ENCODE peak calls at places on chromosomes 7 and 10, in ten cellular contexts. One of them, this sample, is unnamed.

GRCh38 chr10:44576715-44577191 is 191.9 kb upstream of the CXCL12 start:
- DNase-seq in GM12865: peak
- DNase-seq in activated gamma-delta T cell treated with Interleukin-2 at 50 U/mL for 16 hours: peak
- DNase-seq in neural progenitor cell: no peak
- DNase-seq in activated effector memory CD4-positive, alpha-beta T cell treated with anti-CD3 and anti-CD28 coated beads, Interleukin-2, amount 50 U/mL, for 16 hours: peak
- DNase-seq in Calu3: no peak
- DNase-seq in transverse colon: no peak
- DNase-seq in GOT3: no peak
- DNase-seq in astrocyte of the spinal cord: peak
- DNase-seq in astrocyte of the hippocampus: peak
- DNase-seq in this sample: no peak

GRCh38 chr10:20004087-20004523 is 187.9 kb downstream of the PLXDC2 start:
- DNase-seq in neural progenitor cell: no peak
- DNase-seq in transverse colon: peak
- DNase-seq in GM12865: peak
- DNase-seq in astrocyte of the spinal cord: peak
- DNase-seq in activated gamma-delta T cell treated with Interleukin-2 at 50 U/mL for 16 hours: no peak
- DNase-seq in Calu3: no peak
- DNase-seq in activated effector memory CD4-positive, alpha-beta T cell treated with anti-CD3 and anti-CD28 coated beads, Interleukin-2, amount 50 U/mL, for 16 hours: no peak
- DNase-seq in astrocyte of the hippocampus: peak
- DNase-seq in GOT3: no peak
- DNase-seq in this sample: no peak

GRCh38 chr7:113015038-113015645 is 71.5 kb downstream of the GPR85 start:
- DNase-seq in GOT3: no peak
- DNase-seq in activated effector memory CD4-positive, alpha-beta T cell treated with anti-CD3 and anti-CD28 coated beads, Interleukin-2, amount 50 U/mL, for 16 hours: no peak
- DNase-seq in Calu3: peak
- DNase-seq in astrocyte of the spinal cord: peak
- DNase-seq in transverse colon: no peak
- DNase-seq in activated gamma-delta T cell treated with Interleukin-2 at 50 U/mL for 16 hours: no peak
- DNase-seq in GM12865: peak
- DNase-seq in astrocyte of the hippocampus: peak
- DNase-seq in neural progenitor cell: no peak
- DNase-seq in this sample: peak

GRCh38 chr7:149799397-149800168 is 26.2 kb upstream of the ZNF467 start:
- DNase-seq in transverse colon: peak
- DNase-seq in GOT3: no peak
- DNase-seq in activated gamma-delta T cell treated with Interleukin-2 at 50 U/mL for 16 hours: peak
- DNase-seq in Calu3: peak
- DNase-seq in astrocyte of the hippocampus: no peak
- DNase-seq in neural progenitor cell: peak
- DNase-seq in GM12865: peak
- DNase-seq in astrocyte of the spinal cord: no peak
- DNase-seq in activated effector memory CD4-positive, alpha-beta T cell treated with anti-CD3 and anti-CD28 coated beads, Interleukin-2, amount 50 U/mL, for 16 hours: peak
- DNase-seq in this sample: peak

GRCh38 chr10:9786576-9786975 is 1231.1 kb upstream of the CELF2 start:
- DNase-seq in Calu3: no peak
- DNase-seq in activated effector memory CD4-positive, alpha-beta T cell treated with anti-CD3 and anti-CD28 coated beads, Interleukin-2, amount 50 U/mL, for 16 hours: no peak
- DNase-seq in GM12865: no peak
- DNase-seq in neural progenitor cell: no peak
- DNase-seq in astrocyte of the spinal cord: peak
- DNase-seq in activated gamma-delta T cell treated with Interleukin-2 at 50 U/mL for 16 hours: no peak
- DNase-seq in transverse colon: no peak
- DNase-seq in astrocyte of the hippocampus: peak
- DNase-seq in GOT3: no peak
- DNase-seq in this sample: no peak

GRCh38 chr7:149287622-149288021 is 25.6 kb downstream of the ZNF783 start:
- DNase-seq in activated effector memory CD4-positive, alpha-beta T cell treated with anti-CD3 and anti-CD28 coated beads, Interleukin-2, amount 50 U/mL, for 16 hours: peak
- DNase-seq in transverse colon: no peak
- DNase-seq in Calu3: no peak
- DNase-seq in astrocyte of the spinal cord: no peak
- DNase-seq in neural progenitor cell: no peak
- DNase-seq in astrocyte of the hippocampus: no peak
- DNase-seq in GOT3: no peak
- DNase-seq in activated gamma-delta T cell treated with Interleukin-2 at 50 U/mL for 16 hours: no peak
- DNase-seq in GM12865: no peak
- DNase-seq in this sample: no peak

GRCh38 chr10:132858121-132859081 is 72.5 kb upstream of the NKX6-2 start:
- DNase-seq in activated gamma-delta T cell treated with Interleukin-2 at 50 U/mL for 16 hours: peak
- DNase-seq in neural progenitor cell: no peak
- DNase-seq in GM12865: no peak
- DNase-seq in astrocyte of the hippocampus: no peak
- DNase-seq in Calu3: no peak
- DNase-seq in activated effector memory CD4-positive, alpha-beta T cell treated with anti-CD3 and anti-CD28 coated beads, Interleukin-2, amount 50 U/mL, for 16 hours: peak
- DNase-seq in GOT3: no peak
- DNase-seq in astrocyte of the spinal cord: no peak
- DNase-seq in transverse colon: no peak
- DNase-seq in this sample: no peak

GRCh38 chr7:103856929-103857328 is 132.5 kb downstream of the RELN start:
- DNase-seq in astrocyte of the spinal cord: no peak
- DNase-seq in Calu3: no peak
- DNase-seq in transverse colon: no peak
- DNase-seq in GOT3: no peak
- DNase-seq in neural progenitor cell: no peak
- DNase-seq in activated effector memory CD4-positive, alpha-beta T cell treated with anti-CD3 and anti-CD28 coated beads, Interleukin-2, amount 50 U/mL, for 16 hours: no peak
- DNase-seq in astrocyte of the hippocampus: no peak
- DNase-seq in activated gamma-delta T cell treated with Interleukin-2 at 50 U/mL for 16 hours: no peak
- DNase-seq in GM12865: no peak
- DNase-seq in this sample: no peak

GRCh38 chr7:43647314-43647691 is 64.4 kb downstream of the STK17A start:
- DNase-seq in GM12865: no peak
- DNase-seq in GOT3: no peak
- DNase-seq in astrocyte of the spinal cord: peak
- DNase-seq in activated gamma-delta T cell treated with Interleukin-2 at 50 U/mL for 16 hours: no peak
- DNase-seq in astrocyte of the hippocampus: peak
- DNase-seq in transverse colon: no peak
- DNase-seq in Calu3: no peak
- DNase-seq in activated effector memory CD4-positive, alpha-beta T cell treated with anti-CD3 and anti-CD28 coated beads, Interleukin-2, amount 50 U/mL, for 16 hours: no peak
- DNase-seq in neural progenitor cell: peak
- DNase-seq in this sample: no peak

This sample was measured in ACHN.